ENCODE peak calls at places on chromosomes 3 and 15, in ten cellular contexts. One of them, this sample, is unnamed.
A peak's percentile ranks its signal among the peaks of the same experiment; 100 is the strongest.

GRCh38 chr3:112738366-112738765 is 97.4 kb upstream of the CCDC80 start:
- DNase-seq in breast epithelium: no peak
- DNase-seq in KBM-7: no peak
- DNase-seq in AG20443: peak; percentile 30
- DNase-seq in PC-9: no peak
- DNase-seq in HCT116: no peak
- DNase-seq in neuronal stem cell: no peak
- DNase-seq in left kidney: no peak
- DNase-seq in astrocyte of the spinal cord: no peak
- DNase-seq in substantia nigra: no peak
- DNase-seq in this sample: no peak

GRCh38 chr3:171981271-171981605 is 58.1 kb upstream of the FNDC3B start:
- DNase-seq in HCT116: no peak
- DNase-seq in neuronal stem cell: no peak
- DNase-seq in left kidney: peak; percentile 14
- DNase-seq in KBM-7: no peak
- DNase-seq in breast epithelium: no peak
- DNase-seq in astrocyte of the spinal cord: no peak
- DNase-seq in PC-9: no peak
- DNase-seq in AG20443: no peak
- DNase-seq in substantia nigra: no peak
- DNase-seq in this sample: no peak

GRCh38 chr3:149702691-149703426 is 45.0 kb upstream of the WWTR1 start:
- DNase-seq in breast epithelium: no peak
- DNase-seq in KBM-7: no peak
- DNase-seq in substantia nigra: no peak
- DNase-seq in left kidney: no peak
- DNase-seq in PC-9: no peak
- DNase-seq in neuronal stem cell: no peak
- DNase-seq in AG20443: peak; percentile 81
- DNase-seq in HCT116: no peak
- DNase-seq in astrocyte of the spinal cord: peak; percentile 86
- DNase-seq in this sample: no peak

GRCh38 chr3:90092994-90093393 is 985.6 kb downstream of the EPHA3 start:
- DNase-seq in left kidney: peak; percentile 38
- DNase-seq in HCT116: no peak
- DNase-seq in PC-9: no peak
- DNase-seq in neuronal stem cell: no peak
- DNase-seq in breast epithelium: no peak
- DNase-seq in astrocyte of the spinal cord: peak; percentile 29
- DNase-seq in AG20443: peak; percentile 11
- DNase-seq in KBM-7: peak; percentile 26
- DNase-seq in substantia nigra: no peak
- DNase-seq in this sample: peak; percentile 19

GRCh38 chr3:168877899-168878298 is 782.2 kb upstream of the GOLIM4 start:
- DNase-seq in KBM-7: no peak
- DNase-seq in substantia nigra: no peak
- DNase-seq in HCT116: no peak
- DNase-seq in AG20443: no peak
- DNase-seq in neuronal stem cell: no peak
- DNase-seq in PC-9: peak; percentile 60
- DNase-seq in left kidney: peak; percentile 74
- DNase-seq in astrocyte of the spinal cord: no peak
- DNase-seq in breast epithelium: no peak
- DNase-seq in this sample: no peak

GRCh38 chr3:94525039-94525438 is 462.2 kb downstream of the NSUN3 start:
- DNase-seq in HCT116: no peak
- DNase-seq in breast epithelium: no peak
- DNase-seq in astrocyte of the spinal cord: no peak
- DNase-seq in neuronal stem cell: peak; percentile 12
- DNase-seq in AG20443: no peak
- DNase-seq in substantia nigra: no peak
- DNase-seq in KBM-7: peak; percentile 3
- DNase-seq in left kidney: peak; percentile 57
- DNase-seq in PC-9: no peak
- DNase-seq in this sample: no peak

GRCh38 chr3:142963266-142964149 is at the start of gene PAQR9:
- DNase-seq in KBM-7: peak; percentile 48
- DNase-seq in left kidney: peak; percentile 89
- DNase-seq in HCT116: no peak
- DNase-seq in breast epithelium: no peak
- DNase-seq in PC-9: peak; percentile 18
- DNase-seq in astrocyte of the spinal cord: no peak
- DNase-seq in substantia nigra: no peak
- DNase-seq in AG20443: peak; percentile 70
- DNase-seq in neuronal stem cell: peak; percentile 52
- DNase-seq in this sample: peak; percentile 52

GRCh38 chr3:377158-377561 is 180.6 kb downstream of the CHL1 start:
- DNase-seq in left kidney: peak; percentile 65
- DNase-seq in PC-9: no peak
- DNase-seq in breast epithelium: no peak
- DNase-seq in KBM-7: peak; percentile 53
- DNase-seq in astrocyte of the spinal cord: peak; percentile 44
- DNase-seq in neuronal stem cell: peak; percentile 15
- DNase-seq in HCT116: no peak
- DNase-seq in substantia nigra: no peak
- DNase-seq in AG20443: no peak
- DNase-seq in this sample: peak; percentile 59

GRCh38 chr3:60160105-60160791 is 1091.0 kb downstream of the FHIT start:
- DNase-seq in left kidney: no peak
- DNase-seq in AG20443: no peak
- DNase-seq in breast epithelium: no peak
- DNase-seq in KBM-7: no peak
- DNase-seq in astrocyte of the spinal cord: no peak
- DNase-seq in PC-9: no peak
- DNase-seq in HCT116: no peak
- DNase-seq in neuronal stem cell: no peak
- DNase-seq in substantia nigra: no peak
- DNase-seq in this sample: no peak

GRCh38 chr15:76060098-76060989 is 559 bp downstream of the TMEM266 start:
- DNase-seq in HCT116: no peak
- DNase-seq in astrocyte of the spinal cord: no peak
- DNase-seq in breast epithelium: no peak
- DNase-seq in KBM-7: peak; percentile 49
- DNase-seq in substantia nigra: no peak
- DNase-seq in PC-9: no peak
- DNase-seq in neuronal stem cell: no peak
- DNase-seq in left kidney: no peak
- DNase-seq in AG20443: no peak
- DNase-seq in this sample: no peak

GRCh38 chr15:65777053-65777452 is 15.0 kb downstream of the DENND4A start:
- DNase-seq in neuronal stem cell: no peak
- DNase-seq in astrocyte of the spinal cord: no peak
- DNase-seq in left kidney: no peak
- DNase-seq in breast epithelium: no peak
- DNase-seq in substantia nigra: no peak
- DNase-seq in KBM-7: no peak
- DNase-seq in PC-9: no peak
- DNase-seq in HCT116: no peak
- DNase-seq in AG20443: no peak
- DNase-seq in this sample: no peak

GRCh38 chr3:162117961-162118360 is 621.4 kb downstream of the OTOL1 start:
- DNase-seq in AG20443: no peak
- DNase-seq in PC-9: no peak
- DNase-seq in substantia nigra: no peak
- DNase-seq in KBM-7: no peak
- DNase-seq in left kidney: no peak
- DNase-seq in astrocyte of the spinal cord: no peak
- DNase-seq in HCT116: no peak
- DNase-seq in neuronal stem cell: no peak
- DNase-seq in breast epithelium: no peak
- DNase-seq in this sample: no peak

GRCh38 chr3:37703633-37704032 is 158.0 kb upstream of the CTDSPL start:
- DNase-seq in neuronal stem cell: no peak
- DNase-seq in left kidney: peak; percentile 43
- DNase-seq in HCT116: no peak
- DNase-seq in KBM-7: no peak
- DNase-seq in substantia nigra: no peak
- DNase-seq in breast epithelium: no peak
- DNase-seq in PC-9: no peak
- DNase-seq in astrocyte of the spinal cord: peak; percentile 23
- DNase-seq in AG20443: no peak
- DNase-seq in this sample: peak; percentile 19

GRCh38 chr15:59632714-59633113 is 21.1 kb downstream of the GCNT3 start:
- DNase-seq in substantia nigra: no peak
- DNase-seq in left kidney: peak; percentile 75
- DNase-seq in AG20443: peak; percentile 38
- DNase-seq in HCT116: no peak
- DNase-seq in astrocyte of the spinal cord: no peak
- DNase-seq in PC-9: no peak
- DNase-seq in breast epithelium: no peak
- DNase-seq in KBM-7: no peak
- DNase-seq in neuronal stem cell: peak; percentile 26
- DNase-seq in this sample: peak; percentile 50

GRCh38 chr3:112653881-112654300 is 12.9 kb upstream of the CCDC80 start:
- DNase-seq in PC-9: peak; percentile 52
- DNase-seq in left kidney: peak; percentile 17
- DNase-seq in KBM-7: no peak
- DNase-seq in AG20443: peak; percentile 76
- DNase-seq in HCT116: no peak
- DNase-seq in neuronal stem cell: no peak
- DNase-seq in substantia nigra: no peak
- DNase-seq in astrocyte of the spinal cord: peak; percentile 91
- DNase-seq in breast epithelium: no peak
- DNase-seq in this sample: peak; percentile 79

GRCh38 chr3:149352556-149352955 is 19.1 kb upstream of the TM4SF18 start:
- DNase-seq in AG20443: peak; percentile 88
- DNase-seq in neuronal stem cell: peak; percentile 27
- DNase-seq in KBM-7: peak; percentile 48
- DNase-seq in substantia nigra: peak; percentile 19
- DNase-seq in astrocyte of the spinal cord: peak; percentile 51
- DNase-seq in left kidney: peak; percentile 57
- DNase-seq in breast epithelium: peak; percentile 41
- DNase-seq in HCT116: peak; percentile 75
- DNase-seq in PC-9: peak; percentile 61
- DNase-seq in this sample: peak; percentile 73

GRCh38 chr3:59982510-59982909 is 932.7 kb upstream of the CFAP20DC start:
- DNase-seq in astrocyte of the spinal cord: no peak
- DNase-seq in KBM-7: no peak
- DNase-seq in AG20443: no peak
- DNase-seq in neuronal stem cell: no peak
- DNase-seq in HCT116: no peak
- DNase-seq in PC-9: no peak
- DNase-seq in breast epithelium: no peak
- DNase-seq in left kidney: no peak
- DNase-seq in substantia nigra: no peak
- DNase-seq in this sample: no peak

This sample was measured in ACHN.